ENCODE peak calls at places on chromosome 7, in six cellular contexts. P is thyroid gland, Q is IMR-90, T is stomach, Z is upper lobe of left lung, Y is adrenal gland. C is an unnamed sample. For H3K4me1, the result is how much of the 10 kb centered on the place peaks cover.

GRCh38 chr7:84686373-84686772 is 491.8 kb upstream of the SEMA3A start:
- DNase-seq in P (no peak), Q (no peak), T (no peak), Z (no peak), Y (no peak), C (no peak)

GRCh38 chr7:105210721-105211205 is 178.0 kb downstream of the SRPK2 start:
- DNase-seq in P (peak), Q (no peak), T (peak), Z (no peak), Y (peak), C (no peak)

GRCh38 chr7:100119075-100119700 is at the start of the genes CNPY4 and TAF6:
- DNase-seq in P (peak), Q (peak), T (peak), Z (peak), Y (peak), C (peak)

GRCh38 chr7:27842094-27842493 is 102.1 kb downstream of the TAX1BP1 start:
- DNase-seq in P (no peak), Q (no peak), T (no peak), Z (no peak), Y (no peak), C (no peak)

GRCh38 chr7:152854386-152854785 is 94.8 kb downstream of the ACTR3B start:
- DNase-seq in P (no peak), Q (no peak), T (no peak), Z (peak), Y (no peak), C (no peak)

GRCh38 chr7:116161733-116162132 is 48.6 kb upstream of the TES start:
- DNase-seq in P (peak), Q (no peak), T (no peak), Z (no peak), Y (no peak), C (no peak)

GRCh38 chr7:142939226-142939910 is at the start of gene LLCFC1:
- DNase-seq in P (peak), Q (no peak), T (peak), Z (no peak), Y (no peak), C (no peak)

GRCh38 chr7:101094791-101095375 is 9.6 kb downstream of the TRIM56 start:
- DNase-seq in P (no peak), Q (peak), T (peak), Z (no peak), Y (peak), C (no peak)

GRCh38 chr7:38147005-38147404 is 31.0 kb upstream of the STARD3NL start:
- DNase-seq in P (peak), Q (no peak), T (no peak), Z (no peak), Y (no peak), C (no peak)

GRCh38 chr7:136870799-136871487 is 2.5 kb downstream of the CHRM2 start:
- DNase-seq in P (no peak), Q (no peak), T (no peak), Z (peak), Y (no peak), C (no peak)

GRCh38 chr7:93051660-93052059 is 66.1 kb downstream of the SAMD9 start:
- DNase-seq in P (no peak), Q (no peak), T (no peak), Z (no peak), Y (no peak), C (no peak)

GRCh38 chr7:154577141-154577540 is 425.8 kb downstream of the PAXIP1 start:
- DNase-seq in P (no peak), Q (no peak), T (no peak), Z (no peak), Y (no peak), C (no peak)

GRCh38 chr7:140640060-140640611 is 477 bp downstream of the DENND2A start:
- DNase-seq in P (peak), Q (peak), T (peak), Z (peak), Y (no peak), C (peak)

GRCh38 chr7:155816192-155816508 is 3.9 kb upstream of the SHH start:
- DNase-seq in P (no peak), Q (no peak), T (no peak), Z (peak), Y (no peak), C (no peak)

GRCh38 chr7:82530361-82530760 is 86.8 kb upstream of the CACNA2D1 start:
- DNase-seq in P (no peak), Q (no peak), T (no peak), Z (no peak), Y (no peak), C (no peak)

GRCh38 chr7:123751816-123752215 is 3.0 kb upstream of the WASL start:
- DNase-seq in P (no peak), Q (peak), T (no peak), Z (no peak), Y (no peak), C (no peak)

GRCh38 chr7:87480386-87480785 is 4.9 kb upstream of the ABCB4 start:
- DNase-seq in P (no peak), Q (no peak), T (no peak), Z (no peak), Y (no peak), C (no peak)

GRCh38 chr7:85954961-85955360 is 688.7 kb upstream of the GRM3 start:
- DNase-seq in P (no peak), Q (no peak), T (no peak), Z (no peak), Y (no peak), C (no peak)

GRCh38 chr7:45239486-45239885 is 81.9 kb downstream of the RAMP3 start:
- DNase-seq in P (peak), Q (peak), T (no peak), Z (no peak), Y (no peak), C (no peak)

GRCh38 chr7:142636751-142637150 is 112.5 kb upstream of the PRSS1 start:
- DNase-seq in P (no peak), Q (no peak), T (no peak), Z (no peak), Y (no peak), C (no peak)

GRCh38 chr7:136405931-136406777 is 429.0 kb upstream of the MTPN start:
- DNase-seq in P (peak), Q (peak), T (peak), Z (no peak), Y (peak), C (no peak)

GRCh38 chr7:4147931-4148620 is 534.0 kb upstream of the FOXK1 start:
- DNase-seq in P (no peak), Q (no peak), T (no peak), Z (peak), Y (no peak), C (no peak)

GRCh38 chr7:13778967-13779366 is 210.5 kb downstream of the ETV1 start:
- DNase-seq in P (no peak), Q (peak), T (no peak), Z (no peak), Y (no peak), C (no peak)

GRCh38 chr7:17900464-17900863 is 39.8 kb downstream of the SNX13 start:
- DNase-seq in P (no peak), Q (no peak), T (no peak), Z (no peak), Y (no peak), C (no peak)

GRCh38 chr7:68587599-68587998 is 1010.7 kb upstream of the AUTS2 start:
- DNase-seq in P (no peak), Q (no peak), T (no peak), Z (no peak), Y (no peak), C (no peak)

GRCh38 chr7:76397409-76398183 is 11.9 kb downstream of the SSC4D start:
- DNase-seq in P (peak), Q (peak), T (peak), Z (peak), Y (peak), C (peak)

GRCh38 chr7:135231686-135232085 is 2.0 kb upstream of the STRA8 start:
- DNase-seq in P (no peak), Q (no peak), T (no peak), Z (no peak), Y (no peak), C (no peak)

GRCh38 chr7:158973440-158973839 is 117.1 kb downstream of the DYNC2I1 start:
- DNase-seq in P (no peak), Q (no peak), T (peak), Z (peak), Y (peak), C (peak)

GRCh38 chr7:131624536-131624935 is 68.1 kb upstream of the PODXL start:
- DNase-seq in P (no peak), Q (no peak), T (no peak), Z (no peak), Y (no peak), C (no peak)

GRCh38 chr7:131625817-131626372 is 69.5 kb upstream of the PODXL start:
- DNase-seq in P (peak), Q (peak), T (no peak), Z (no peak), Y (peak), C (no peak)

GRCh38 chr7:131627589-131628212 is 71.3 kb upstream of the PODXL start:
- DNase-seq in P (no peak), Q (no peak), T (no peak), Z (no peak), Y (no peak), C (no peak)

GRCh38 chr7:131628634-131629033 is 72.2 kb upstream of the PODXL start:
- DNase-seq in P (no peak), Q (no peak), T (no peak), Z (no peak), Y (no peak), C (no peak)

GRCh38 chr7:131626643-131627042 is 70.2 kb upstream of the PODXL start:
- DNase-seq in P (no peak), Q (no peak), T (no peak), Z (no peak), Y (no peak), C (no peak)
- H3K4me1 ChIP-seq in P (under half), Q (under half), T (under half), Z (under half), Y (under half), C (under half)

DNA sequence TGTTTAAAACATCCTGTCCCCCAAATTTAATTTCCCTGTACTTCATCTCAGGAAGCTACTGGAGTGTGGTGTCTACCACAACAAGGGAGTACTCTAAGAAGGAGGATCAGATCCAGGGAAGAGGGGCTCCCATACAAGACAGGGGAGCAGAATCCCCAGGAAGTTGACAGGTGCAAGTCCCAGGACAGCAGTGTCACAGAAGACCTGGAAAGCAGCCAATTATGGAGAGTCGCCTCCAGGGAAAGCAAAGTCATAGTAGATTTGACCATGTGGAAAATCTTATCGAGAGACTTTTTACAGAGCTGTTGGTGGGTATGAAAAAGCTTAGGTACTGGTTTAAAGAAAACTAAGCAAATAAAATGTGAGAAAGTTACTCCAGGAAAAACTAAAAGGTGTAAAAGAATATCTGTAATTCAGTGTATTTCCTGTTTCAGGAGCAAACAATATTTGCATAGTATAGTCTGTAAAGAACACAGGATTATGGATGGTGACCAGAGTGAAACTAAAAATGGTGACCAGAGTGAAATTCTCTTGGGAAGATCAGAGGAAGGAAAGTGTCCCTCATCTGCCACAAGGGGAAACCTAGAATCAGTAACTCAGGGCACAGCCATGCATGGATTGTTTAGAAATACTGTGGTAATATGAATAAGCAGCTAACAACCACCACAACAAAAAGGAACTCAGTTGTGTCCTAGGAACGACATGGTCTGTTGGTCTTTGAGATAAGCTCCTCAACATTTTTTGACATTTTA is 44.5 kb downstream of the LANCL2 start:
- DNase-seq in P (peak), Q (peak), T (no peak), Z (no peak), Y (no peak), C (no peak)
- TF ChIP-seq CTCF in P (no peak), Q (peak), T (no peak), Z (no peak), Y (no peak), C (no peak)

GRCh38 chr7:129169171-129169643 is 19.2 kb upstream of the SMO start:
- DNase-seq in P (peak), Q (no peak), T (peak), Z (peak), Y (peak), C (peak)
- TF ChIP-seq POLR2A in P (no peak), Q (no peak), T (no peak), Z (no peak), Y (no peak), C (no peak)

DNA sequence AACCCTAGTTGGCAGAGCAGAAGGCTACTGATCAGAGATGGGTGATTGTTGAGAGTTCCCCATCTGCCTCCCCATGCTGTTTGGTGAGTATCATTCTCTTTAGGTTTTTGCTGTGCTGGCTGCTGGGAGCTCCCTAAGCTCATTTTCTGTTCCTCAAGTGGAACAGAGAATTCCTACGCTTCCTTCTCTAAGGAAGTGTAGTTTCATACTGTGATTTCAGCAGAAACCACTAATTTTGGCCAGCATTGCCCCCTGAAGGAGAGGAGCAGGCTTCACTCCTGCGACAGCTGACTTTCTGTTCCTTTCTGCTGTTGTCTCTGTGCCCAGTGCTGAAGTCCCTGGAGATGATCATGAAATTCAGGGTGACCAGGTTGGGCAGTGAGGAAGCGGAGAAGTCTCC is 355.4 kb upstream of the NPVF start:
- DNase-seq in P (no peak), Q (no peak), T (no peak), Z (no peak), Y (no peak), C (no peak)
- H3K4me1 ChIP-seq in P (under half), Q (under half), T (under half), Z (under half), Y (under half), C (under half)

GRCh38 chr7:114539575-114539974 is 125.0 kb downstream of the FOXP2 start:
- DNase-seq in P (peak), Q (peak), T (no peak), Z (no peak), Y (no peak), C (peak)
- TF ChIP-seq CTCF in P (no peak), Q (peak), T (no peak), Z (no peak), Y (no peak), C (no peak)

GRCh38 chr7:23181684-23182553 is at the start of gene NUP42:
- DNase-seq in P (peak), Q (peak), T (peak), Z (peak), Y (peak), C (peak)
- TF ChIP-seq POLR2A in P (no peak), Q (peak), T (no peak), Z (peak), Y (peak), C (peak)

DNA sequence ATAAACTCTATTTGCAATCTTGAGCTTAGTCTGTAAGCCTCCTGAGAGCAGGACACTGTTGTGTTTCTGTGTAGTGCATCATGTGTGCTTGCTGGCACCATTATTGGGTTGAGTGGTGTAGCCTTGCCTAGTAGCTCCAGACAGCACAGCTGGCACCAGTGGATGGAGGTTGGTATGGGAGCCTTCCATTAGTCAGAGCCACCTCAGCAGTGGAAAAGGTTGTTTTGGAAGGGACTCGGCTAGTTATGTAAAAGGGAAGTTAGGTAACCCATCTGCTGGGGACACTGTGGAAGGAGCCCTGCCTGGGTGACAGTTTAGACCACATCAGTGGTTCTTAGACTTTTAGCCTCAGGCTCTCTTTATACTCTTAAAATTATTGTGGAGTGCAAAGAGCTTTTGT is 16.3 kb downstream of the MINDY4 start:
- DNase-seq in P (no peak), Q (no peak), T (no peak), Z (no peak), Y (no peak), C (no peak)
- H3K4me1 ChIP-seq in P (under half), Q (under half), T (under half), Z (under half), Y (under half), C (under half)

C was measured in ovary.